ENCODE peak calls at places on chromosomes 13 and 19, in six cellular contexts. One of them, this sample, is unnamed.

GRCh38 chr13:21541271-21541670 is 62.7 kb downstream of the MICU2 start:
- DNase-seq in nephron progenitor cell: no peak
- DNase-seq in GM23248: no peak
- DNase-seq in RWPE1: peak; percentile 25
- DNase-seq in iris pigment epithelial cell: no peak
- DNase-seq in posterior cingulate gyrus: no peak
- DNase-seq in this sample: no peak

GRCh38 chr13:110713981-110714797 is 689 bp downstream of the ING1 start:
- DNase-seq in nephron progenitor cell: peak; percentile 58
- DNase-seq in iris pigment epithelial cell: peak; percentile 61
- DNase-seq in posterior cingulate gyrus: peak; percentile 41
- DNase-seq in RWPE1: peak; percentile 29
- DNase-seq in GM23248: peak; percentile 80
- DNase-seq in this sample: peak; percentile 23

GRCh38 chr19:46303702-46304397 is 7.0 kb downstream of the HIF3A start:
- DNase-seq in posterior cingulate gyrus: no peak
- DNase-seq in iris pigment epithelial cell: peak; percentile 72
- DNase-seq in nephron progenitor cell: peak; percentile 95
- DNase-seq in RWPE1: peak; percentile 50
- DNase-seq in GM23248: peak; percentile 47
- DNase-seq in this sample: no peak

GRCh38 chr19:50352242-50352641 is 13.2 kb downstream of the NAPSA start:
- DNase-seq in GM23248: no peak
- DNase-seq in nephron progenitor cell: no peak
- DNase-seq in iris pigment epithelial cell: no peak
- DNase-seq in posterior cingulate gyrus: no peak
- DNase-seq in RWPE1: no peak
- DNase-seq in this sample: no peak

GRCh38 chr13:51971520-51972426 is 39.5 kb downstream of the ATP7B start:
- DNase-seq in RWPE1: no peak
- DNase-seq in nephron progenitor cell: no peak
- DNase-seq in posterior cingulate gyrus: no peak
- DNase-seq in GM23248: no peak
- DNase-seq in iris pigment epithelial cell: no peak
- DNase-seq in this sample: no peak

GRCh38 chr19:19193926-19194325 is 1.9 kb downstream of the RFXANK start:
- DNase-seq in GM23248: no peak
- DNase-seq in posterior cingulate gyrus: no peak
- DNase-seq in RWPE1: no peak
- DNase-seq in iris pigment epithelial cell: no peak
- DNase-seq in nephron progenitor cell: no peak
- DNase-seq in this sample: no peak

GRCh38 chr19:1854542-1855039 is 6.3 kb upstream of the REXO1 start:
- DNase-seq in GM23248: peak; percentile 57
- DNase-seq in posterior cingulate gyrus: no peak
- DNase-seq in iris pigment epithelial cell: no peak
- DNase-seq in RWPE1: no peak
- DNase-seq in nephron progenitor cell: peak; percentile 39
- DNase-seq in this sample: no peak

GRCh38 chr19:38660724-38661123 is 13.3 kb downstream of the ACTN4 start:
- DNase-seq in GM23248: no peak
- DNase-seq in RWPE1: no peak
- DNase-seq in posterior cingulate gyrus: no peak
- DNase-seq in nephron progenitor cell: no peak
- DNase-seq in iris pigment epithelial cell: no peak
- DNase-seq in this sample: no peak

GRCh38 chr13:33119886-33120543 is 103.8 kb downstream of the KL start:
- DNase-seq in iris pigment epithelial cell: peak; percentile 65
- DNase-seq in nephron progenitor cell: no peak
- DNase-seq in GM23248: peak; percentile 22
- DNase-seq in posterior cingulate gyrus: no peak
- DNase-seq in RWPE1: peak; percentile 90
- DNase-seq in this sample: no peak

GRCh38 chr19:52369463-52370340 is at the start of gene ZNF880:
- DNase-seq in iris pigment epithelial cell: peak; percentile 92
- DNase-seq in nephron progenitor cell: peak; percentile 2
- DNase-seq in RWPE1: peak; percentile 90
- DNase-seq in GM23248: peak; percentile 98
- DNase-seq in posterior cingulate gyrus: peak; percentile 94
- DNase-seq in this sample: peak; percentile 98

GRCh38 chr19:35318679-35319448 is 10.1 kb upstream of the CD22 start:
- DNase-seq in nephron progenitor cell: no peak
- DNase-seq in posterior cingulate gyrus: peak; percentile 83
- DNase-seq in iris pigment epithelial cell: peak; percentile 46
- DNase-seq in GM23248: peak; percentile 97
- DNase-seq in RWPE1: peak; percentile 90
- DNase-seq in this sample: peak; percentile 96

GRCh38 chr13:75418997-75419396 is 63.0 kb downstream of the TBC1D4 start:
- DNase-seq in iris pigment epithelial cell: peak; percentile 61
- DNase-seq in RWPE1: no peak
- DNase-seq in GM23248: peak; percentile 42
- DNase-seq in posterior cingulate gyrus: no peak
- DNase-seq in nephron progenitor cell: no peak
- DNase-seq in this sample: no peak

GRCh38 chr13:38477676-38478075 is 128.0 kb downstream of the UFM1 start:
- DNase-seq in iris pigment epithelial cell: no peak
- DNase-seq in nephron progenitor cell: no peak
- DNase-seq in GM23248: no peak
- DNase-seq in posterior cingulate gyrus: no peak
- DNase-seq in RWPE1: no peak
- DNase-seq in this sample: no peak

GRCh38 chr19:56942749-56943148 is 102.2 kb upstream of the PEG3 start:
- DNase-seq in GM23248: peak; percentile 2
- DNase-seq in nephron progenitor cell: peak; percentile 20
- DNase-seq in posterior cingulate gyrus: no peak
- DNase-seq in RWPE1: no peak
- DNase-seq in iris pigment epithelial cell: peak; percentile 7
- DNase-seq in this sample: no peak

GRCh38 chr19:37165635-37166034 is 6.9 kb downstream of the ZNF585A start:
- DNase-seq in posterior cingulate gyrus: no peak
- DNase-seq in nephron progenitor cell: no peak
- DNase-seq in RWPE1: no peak
- DNase-seq in iris pigment epithelial cell: no peak
- DNase-seq in GM23248: no peak
- DNase-seq in this sample: no peak

GRCh38 chr19:30719991-30720329 is 347.8 kb downstream of the ZNF536 start:
- DNase-seq in nephron progenitor cell: no peak
- DNase-seq in iris pigment epithelial cell: no peak
- DNase-seq in posterior cingulate gyrus: no peak
- DNase-seq in GM23248: peak; percentile 41
- DNase-seq in RWPE1: peak; percentile 8
- DNase-seq in this sample: peak; percentile 31

GRCh38 chr19:2719910-2720776 is 1.0 kb downstream of the DIRAS1 start:
- DNase-seq in iris pigment epithelial cell: peak; percentile 8
- DNase-seq in posterior cingulate gyrus: peak; percentile 45
- DNase-seq in GM23248: peak; percentile 85
- DNase-seq in RWPE1: no peak
- DNase-seq in nephron progenitor cell: peak; percentile 29
- DNase-seq in this sample: peak; percentile 72

GRCh38 chr13:28574617-28575142 is 79.8 kb upstream of the FLT1 start:
- DNase-seq in iris pigment epithelial cell: peak; percentile 99
- DNase-seq in nephron progenitor cell: no peak
- DNase-seq in GM23248: peak; percentile 96
- DNase-seq in posterior cingulate gyrus: no peak
- DNase-seq in RWPE1: peak; percentile 90
- DNase-seq in this sample: peak; percentile 98

GRCh38 chr13:84192125-84192524 is 309.9 kb upstream of the SLITRK1 start:
- DNase-seq in GM23248: peak; percentile 74
- DNase-seq in posterior cingulate gyrus: no peak
- DNase-seq in nephron progenitor cell: no peak
- DNase-seq in RWPE1: peak; percentile 54
- DNase-seq in iris pigment epithelial cell: peak; percentile 80
- DNase-seq in this sample: peak; percentile 37